ENCODE peak calls at places on chromosomes 16 and 17, in seven cellular contexts. O is neuronal stem cell; Z is stomach; N is naive thymus-derived CD4-positive, alpha-beta T cell; D is psoas muscle; T is CD8-positive, alpha-beta memory T cell; L is fibroblast of lung. M is an unnamed sample.

GRCh38 chr17:14033166-14033565 is 36.1 kb upstream of the COX10 start:
- DNase-seq in O (no peak), L (no peak), Z (no peak), N (no peak), D (no peak), T (no peak), M (no peak)

GRCh38 chr17:64291268-64291851 is 28.3 kb upstream of the TEX2 start:
- DNase-seq in L (no peak), Z (no peak), N (no peak), O (no peak), D (no peak), T (no peak), M (no peak)

GRCh38 chr17:76679242-76679641 is 31.5 kb downstream of the MXRA7 start:
- DNase-seq in D (no peak), L (no peak), Z (no peak), T (no peak), N (no peak), O (no peak), M (no peak)

GRCh38 chr17:79414063-79414462 is 196.8 kb downstream of the RBFOX3 start:
- DNase-seq in D (no peak), O (no peak), L (no peak), T (no peak), Z (no peak), N (no peak), M (no peak)

GRCh38 chr17:57762375-57762916 is 17.3 kb upstream of the CCDC182 start:
- DNase-seq in N (no peak), Z (no peak), D (no peak), L (no peak), O (peak; percentile 57), T (no peak), M (no peak)

GRCh38 chr16:54145881-54146280 is 140.7 kb downstream of the IRX3 start:
- DNase-seq in N (no peak), Z (no peak), T (no peak), O (no peak), L (no peak), D (no peak), M (no peak)

GRCh38 chr16:70725912-70726828 is 40.3 kb upstream of the MTSS2 start:
- DNase-seq in Z (no peak), L (peak; percentile 79), O (no peak), D (peak; percentile 68), N (no peak), T (no peak), M (no peak)

GRCh38 chr17:19485800-19486340 is 47.8 kb upstream of the SLC47A1 start:
- DNase-seq in Z (no peak), L (no peak), D (no peak), T (no peak), O (no peak), N (no peak), M (no peak)

GRCh38 chr17:4199818-4200402 is 56.9 kb downstream of the CYB5D2 start:
- DNase-seq in N (no peak), T (peak; percentile 15), D (no peak), O (peak; percentile 39), L (peak; percentile 51), Z (no peak), M (no peak)

GRCh38 chr17:36485805-36486203 is 677 bp upstream of the ZNHIT3 start:
- DNase-seq in T (no peak), D (no peak), Z (no peak), O (no peak), L (no peak), N (no peak), M (no peak)

GRCh38 chr17:78111727-78112507 is 16.6 kb downstream of the TMC6 start:
- DNase-seq in Z (no peak), L (no peak), N (no peak), D (no peak), O (no peak), T (no peak), M (no peak)

GRCh38 chr16:70470927-70471341 is 16.5 kb downstream of the FCSK start:
- DNase-seq in N (no peak), Z (peak; percentile 61), O (peak; percentile 30), D (peak; percentile 46), T (no peak), L (no peak), M (no peak)

GRCh38 chr17:82272495-82273326 is 789 bp downstream of the CSNK1D start:
- DNase-seq in L (no peak), D (peak; percentile 51), T (peak; percentile 37), Z (no peak), N (peak; percentile 24), O (no peak), M (no peak)

GRCh38 chr17:49360796-49361128 is 1.3 kb downstream of the ZNF652 start:
- DNase-seq in N (no peak), T (no peak), L (no peak), O (no peak), D (no peak), Z (no peak), M (no peak)

GRCh38 chr17:35372846-35373531 is 432 bp downstream of the SLFN11 start:
- DNase-seq in Z (peak; percentile 32), O (no peak), N (no peak), T (peak; percentile 31), L (peak; percentile 17), D (peak; percentile 20), M (no peak)
- H3K4me3 ChIP-seq in Z (peak overlapping the region; percentile 52), O (no peak overlapping the region), N (peak overlapping the region; percentile 92), T (peak overlapping the region; percentile 97), L (peak overlapping the region; percentile 83), D (peak overlapping the region; percentile 69), M (peak overlapping the region; percentile 63)

DNA sequence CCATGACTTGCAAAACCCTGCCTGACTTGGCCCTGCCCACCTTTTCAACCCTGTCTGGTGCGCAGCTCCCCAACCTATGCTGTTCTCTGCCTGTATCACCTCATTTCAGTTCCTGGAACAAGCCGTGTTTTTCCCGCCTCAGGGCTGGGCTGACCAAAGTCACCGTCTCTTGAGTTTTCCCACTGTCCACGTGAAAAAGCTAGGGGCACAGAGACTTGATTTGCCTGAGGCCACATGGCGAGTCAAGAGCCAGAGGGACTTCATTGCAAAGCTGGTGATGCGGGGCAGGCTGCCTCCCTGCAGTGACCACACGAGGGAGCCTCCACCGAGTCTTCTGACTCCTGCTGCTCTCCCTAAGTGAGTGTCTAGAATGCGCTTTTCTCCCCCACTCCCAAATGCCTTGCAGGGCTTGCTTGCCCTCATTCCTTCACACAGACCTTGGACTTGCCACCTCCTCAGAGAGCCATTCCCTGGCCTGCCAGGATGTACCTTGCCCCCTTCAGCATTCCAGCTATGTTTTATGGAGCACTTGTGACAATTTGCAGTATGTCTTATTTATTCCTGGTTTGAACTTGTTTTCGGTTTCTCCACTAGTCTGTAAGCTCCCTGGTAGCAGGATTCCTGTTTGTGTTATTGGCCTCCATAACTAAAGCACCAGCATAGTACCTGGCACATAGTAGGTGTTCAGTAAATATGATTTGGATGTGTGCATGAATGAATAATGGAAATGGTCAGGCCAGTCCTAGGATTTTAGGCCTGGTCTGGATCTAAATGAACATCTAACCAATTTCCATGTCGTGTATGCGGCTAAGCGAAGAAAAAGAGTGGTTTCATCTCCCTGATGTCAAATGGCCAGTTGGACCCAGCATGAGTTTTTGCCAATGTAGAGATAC is 252.3 kb downstream of the SNX29 start:
- DNase-seq in O (peak; percentile 48), T (no peak), L (peak; percentile 71), Z (no peak), D (peak; percentile 31), N (no peak), M (no peak)
- H3K4me3 ChIP-seq in O (no peak overlapping the region), T (no peak overlapping the region), L (no peak overlapping the region), Z (no peak overlapping the region), D (no peak overlapping the region), N (no peak overlapping the region), M (no peak overlapping the region)

GRCh38 chr16:727291-727977 is 528 bp downstream of the HAGHL start:
- DNase-seq in O (no peak), D (no peak), N (no peak), Z (no peak), L (no peak), T (no peak), M (no peak)

GRCh38 chr16:725463-726187 is 618 bp downstream of the CCDC78 start:
- DNase-seq in L (no peak), Z (no peak), N (no peak), T (no peak), O (no peak), D (no peak), M (no peak)

GRCh38 chr16:726188-726437 is 130 bp downstream of the CCDC78 start:
- DNase-seq in D (no peak), L (no peak), N (no peak), T (no peak), Z (no peak), O (no peak), M (no peak)

GRCh38 chr16:728131-728889 is 1.4 kb downstream of the HAGHL start:
- DNase-seq in L (peak; percentile 76), O (no peak), T (peak; percentile 81), Z (peak; percentile 69), D (peak; percentile 67), N (no peak), M (peak; percentile 58)

GRCh38 chr16:726438-727290 is at the start of the genes CCDC78 and HAGHL:
- DNase-seq in Z (peak; percentile 65), D (peak; percentile 62), T (peak; percentile 70), O (no peak), N (no peak), L (peak; percentile 40), M (no peak)
- H3K4me3 ChIP-seq in Z (peak within 1 kb of the TSS; percentile 69), D (peak within 1 kb of the TSS; percentile 61), T (peak within 1 kb of the TSS; percentile 69), O (peak within 1 kb of the TSS; percentile 45), N (peak within 1 kb of the TSS; percentile 65), L (peak within 1 kb of the TSS; percentile 58), M (peak within 1 kb of the TSS; percentile 81)

DNA sequence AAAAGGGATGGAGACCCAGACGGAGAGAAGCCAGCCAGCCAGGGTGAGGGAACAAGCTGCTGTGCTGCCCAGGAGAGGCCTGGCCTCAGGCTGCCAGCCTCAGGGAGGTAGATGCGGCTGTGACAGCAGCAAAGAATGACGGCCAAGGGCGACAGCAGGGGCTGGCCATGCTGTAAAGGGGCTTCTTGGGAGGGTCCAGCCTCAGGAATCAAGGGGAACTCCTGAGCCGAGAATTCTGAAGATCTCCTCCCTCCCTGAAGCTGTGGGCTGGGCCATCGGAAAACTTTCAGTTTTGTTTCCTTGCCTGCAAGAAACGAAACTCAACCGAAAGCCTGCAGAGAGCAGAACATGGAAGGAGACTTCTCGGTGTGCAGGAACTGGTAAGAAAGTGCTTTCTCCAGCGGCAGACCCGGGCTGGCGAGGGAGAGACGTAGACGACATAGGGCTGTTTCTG is at the start of gene XAF1:
- DNase-seq in Z (peak; percentile 46), N (peak; percentile 49), D (no peak), L (peak; percentile 57), O (no peak), T (peak; percentile 54), M (peak; percentile 6)
- H3K4me3 ChIP-seq in Z (peak within 1 kb of the TSS; percentile 79), N (peak within 1 kb of the TSS; percentile 90), D (peak within 1 kb of the TSS; percentile 63), L (peak within 1 kb of the TSS; percentile 64), O (no peak within 1 kb of the TSS), T (peak within 1 kb of the TSS; percentile 90), M (peak within 1 kb of the TSS; percentile 7)

DNA sequence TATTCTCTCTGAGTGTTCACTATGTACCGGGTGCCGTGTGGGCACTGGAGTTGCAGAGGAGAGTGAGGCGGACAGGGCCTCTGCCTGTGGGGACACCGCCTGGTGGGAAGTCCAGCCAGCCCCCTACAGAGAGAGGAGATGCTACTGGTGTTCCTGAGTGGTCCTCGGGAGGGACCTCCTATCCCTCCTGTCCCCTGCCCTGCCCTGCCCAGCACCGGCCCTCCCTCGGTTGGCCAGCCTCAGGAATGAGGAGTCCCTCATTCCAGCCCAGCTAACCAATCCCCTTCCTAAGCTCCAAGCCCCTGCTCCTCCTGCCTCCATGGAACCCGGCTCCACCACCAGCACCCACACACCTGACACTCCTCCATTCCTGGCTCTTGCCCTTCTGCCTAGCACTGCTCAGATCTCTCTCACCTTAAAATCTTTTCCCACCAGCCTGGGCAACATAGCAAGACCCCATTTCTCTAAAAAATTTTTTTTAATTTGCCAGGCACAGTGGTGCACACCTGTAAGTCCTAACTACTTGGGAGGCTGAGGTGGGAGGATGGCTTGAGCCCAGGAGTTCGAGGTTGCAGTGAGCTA is 2.0 kb downstream of the ASGR2 start:
- DNase-seq in N (no peak), Z (no peak), O (no peak), T (no peak), D (no peak), L (no peak), M (no peak)
- H3K4me3 ChIP-seq in N (no peak overlapping the region), Z (no peak overlapping the region), O (no peak overlapping the region), T (no peak overlapping the region), D (no peak overlapping the region), L (no peak overlapping the region), M (no peak overlapping the region)